ENCODE peak calls at places on chromosomes 7 and 10, in six cellular contexts. One of them, this sample, is unnamed.

GRCh38 chr7:124667312-124667711 is 98.3 kb downstream of the GPR37 start:
- DNase-seq in fibroblast of pulmonary artery: no peak
- DNase-seq in WTC11: no peak
- DNase-seq in B cell: no peak
- DNase-seq in esophagus squamous epithelium: no peak
- DNase-seq in choroid plexus epithelial cell: no peak
- DNase-seq in this sample: no peak

GRCh38 chr10:79081353-79082034 is 12.7 kb downstream of the ZMIZ1 start:
- DNase-seq in fibroblast of pulmonary artery: peak; percentile 65
- DNase-seq in WTC11: no peak
- DNase-seq in B cell: no peak
- DNase-seq in esophagus squamous epithelium: no peak
- DNase-seq in choroid plexus epithelial cell: peak; percentile 87
- DNase-seq in this sample: no peak

GRCh38 chr7:650339-651031 is 76.0 kb upstream of the DNAAF5 start:
- DNase-seq in fibroblast of pulmonary artery: no peak
- DNase-seq in WTC11: no peak
- DNase-seq in B cell: no peak
- DNase-seq in esophagus squamous epithelium: no peak
- DNase-seq in choroid plexus epithelial cell: no peak
- DNase-seq in this sample: no peak

GRCh38 chr7:91945476-91945875 is 4.8 kb downstream of the AKAP9 start:
- DNase-seq in fibroblast of pulmonary artery: peak; percentile 87
- DNase-seq in WTC11: no peak
- DNase-seq in B cell: no peak
- DNase-seq in esophagus squamous epithelium: no peak
- DNase-seq in choroid plexus epithelial cell: peak; percentile 92
- DNase-seq in this sample: no peak

GRCh38 chr10:51999089-51999488 is 299.7 kb upstream of the CSTF2T start:
- DNase-seq in fibroblast of pulmonary artery: no peak
- DNase-seq in WTC11: no peak
- DNase-seq in B cell: no peak
- DNase-seq in esophagus squamous epithelium: no peak
- DNase-seq in choroid plexus epithelial cell: no peak
- DNase-seq in this sample: no peak

GRCh38 chr7:32518534-32519140 is 23.3 kb downstream of the AVL9 start:
- DNase-seq in fibroblast of pulmonary artery: peak; percentile 61
- DNase-seq in WTC11: no peak
- DNase-seq in B cell: no peak
- DNase-seq in esophagus squamous epithelium: no peak
- DNase-seq in choroid plexus epithelial cell: peak; percentile 50
- DNase-seq in this sample: no peak

GRCh38 chr7:112876877-112877276 is 86.7 kb upstream of the TMEM168 start:
- DNase-seq in fibroblast of pulmonary artery: no peak
- DNase-seq in WTC11: no peak
- DNase-seq in B cell: no peak
- DNase-seq in esophagus squamous epithelium: no peak
- DNase-seq in choroid plexus epithelial cell: peak; percentile 33
- DNase-seq in this sample: no peak

GRCh38 chr10:78464856-78465221 is 431.2 kb downstream of the RPS24 start:
- DNase-seq in fibroblast of pulmonary artery: no peak
- DNase-seq in WTC11: no peak
- DNase-seq in B cell: no peak
- DNase-seq in esophagus squamous epithelium: no peak
- DNase-seq in choroid plexus epithelial cell: no peak
- DNase-seq in this sample: no peak

GRCh38 chr7:111855161-111855841 is 293.0 kb upstream of the IMMP2L start:
- DNase-seq in fibroblast of pulmonary artery: peak; percentile 89
- DNase-seq in WTC11: peak; percentile 25
- DNase-seq in B cell: no peak
- DNase-seq in esophagus squamous epithelium: no peak
- DNase-seq in choroid plexus epithelial cell: peak; percentile 92
- DNase-seq in this sample: peak; percentile 26

GRCh38 chr10:96829029-96829773 is 2.9 kb upstream of the LCOR start:
- DNase-seq in fibroblast of pulmonary artery: no peak
- DNase-seq in WTC11: no peak
- DNase-seq in B cell: no peak
- DNase-seq in esophagus squamous epithelium: no peak
- DNase-seq in choroid plexus epithelial cell: no peak
- DNase-seq in this sample: no peak

GRCh38 chr7:141704741-141705140 is 2.8 kb upstream of the DENND11 start:
- DNase-seq in fibroblast of pulmonary artery: no peak
- DNase-seq in WTC11: no peak
- DNase-seq in B cell: no peak
- DNase-seq in esophagus squamous epithelium: no peak
- DNase-seq in choroid plexus epithelial cell: no peak
- DNase-seq in this sample: no peak

GRCh38 chr7:630111-630511 is 96.4 kb upstream of the DNAAF5 start:
- DNase-seq in fibroblast of pulmonary artery: no peak
- DNase-seq in WTC11: no peak
- DNase-seq in B cell: no peak
- DNase-seq in esophagus squamous epithelium: no peak
- DNase-seq in choroid plexus epithelial cell: no peak
- DNase-seq in this sample: no peak

GRCh38 chr10:132493246-132493755 is 44.3 kb upstream of the INPP5A start:
- DNase-seq in fibroblast of pulmonary artery: no peak
- DNase-seq in WTC11: peak; percentile 5
- DNase-seq in B cell: no peak
- DNase-seq in esophagus squamous epithelium: no peak
- DNase-seq in choroid plexus epithelial cell: no peak
- DNase-seq in this sample: no peak

GRCh38 chr10:129935102-129935860 is 28.8 kb downstream of the EBF3 start:
- DNase-seq in fibroblast of pulmonary artery: no peak
- DNase-seq in WTC11: no peak
- DNase-seq in B cell: no peak
- DNase-seq in esophagus squamous epithelium: no peak
- DNase-seq in choroid plexus epithelial cell: no peak
- DNase-seq in this sample: no peak

GRCh38 chr10:14821635-14822375 is 16.0 kb downstream of the CDNF start:
- DNase-seq in fibroblast of pulmonary artery: no peak
- DNase-seq in WTC11: no peak
- DNase-seq in B cell: no peak
- DNase-seq in esophagus squamous epithelium: no peak
- DNase-seq in choroid plexus epithelial cell: no peak
- DNase-seq in this sample: no peak

GRCh38 chr7:82950436-82950835 is 212.2 kb downstream of the PCLO start:
- DNase-seq in fibroblast of pulmonary artery: no peak
- DNase-seq in WTC11: no peak
- DNase-seq in B cell: no peak
- DNase-seq in esophagus squamous epithelium: no peak
- DNase-seq in choroid plexus epithelial cell: no peak
- DNase-seq in this sample: no peak

GRCh38 chr7:78134256-78134655 is 335.7 kb downstream of the PHTF2 start:
- DNase-seq in fibroblast of pulmonary artery: peak; percentile 60
- DNase-seq in WTC11: no peak
- DNase-seq in B cell: no peak
- DNase-seq in esophagus squamous epithelium: no peak
- DNase-seq in choroid plexus epithelial cell: peak; percentile 63
- DNase-seq in this sample: peak; percentile 39

GRCh38 chr7:28020302-28020940 is 160.2 kb downstream of the JAZF1 start:
- DNase-seq in fibroblast of pulmonary artery: peak; percentile 89
- DNase-seq in WTC11: peak; percentile 65
- DNase-seq in B cell: peak; percentile 52
- DNase-seq in esophagus squamous epithelium: no peak
- DNase-seq in choroid plexus epithelial cell: peak; percentile 87
- DNase-seq in this sample: peak; percentile 71

GRCh38 chr7:112292162-112292561 is 85.7 kb downstream of the ZNF277 start:
- DNase-seq in fibroblast of pulmonary artery: no peak
- DNase-seq in WTC11: no peak
- DNase-seq in B cell: no peak
- DNase-seq in esophagus squamous epithelium: no peak
- DNase-seq in choroid plexus epithelial cell: no peak
- DNase-seq in this sample: no peak

GRCh38 chr7:34039033-34039432 is 133.7 kb downstream of the BMPER start:
- DNase-seq in fibroblast of pulmonary artery: no peak
- DNase-seq in WTC11: no peak
- DNase-seq in B cell: no peak
- DNase-seq in esophagus squamous epithelium: no peak
- DNase-seq in choroid plexus epithelial cell: no peak
- DNase-seq in this sample: no peak

GRCh38 chr10:9789996-9790395 is 1227.7 kb upstream of the CELF2 start:
- DNase-seq in fibroblast of pulmonary artery: no peak
- DNase-seq in WTC11: no peak
- DNase-seq in B cell: no peak
- DNase-seq in esophagus squamous epithelium: no peak
- DNase-seq in choroid plexus epithelial cell: no peak
- DNase-seq in this sample: no peak

GRCh38 chr7:66188645-66189044 is 16.5 kb upstream of the TPST1 start:
- DNase-seq in fibroblast of pulmonary artery: no peak
- DNase-seq in WTC11: no peak
- DNase-seq in B cell: no peak
- DNase-seq in esophagus squamous epithelium: no peak
- DNase-seq in choroid plexus epithelial cell: no peak
- DNase-seq in this sample: no peak

GRCh38 chr10:3606309-3606708 is 178.7 kb downstream of the KLF6 start:
- DNase-seq in fibroblast of pulmonary artery: no peak
- DNase-seq in WTC11: no peak
- DNase-seq in B cell: no peak
- DNase-seq in esophagus squamous epithelium: no peak
- DNase-seq in choroid plexus epithelial cell: no peak
- DNase-seq in this sample: no peak

GRCh38 chr7:50824882-50825281 is 42.2 kb upstream of the GRB10 start:
- DNase-seq in fibroblast of pulmonary artery: no peak
- DNase-seq in WTC11: no peak
- DNase-seq in B cell: no peak
- DNase-seq in esophagus squamous epithelium: no peak
- DNase-seq in choroid plexus epithelial cell: no peak
- DNase-seq in this sample: no peak

GRCh38 chr7:50828801-50829200 is 46.1 kb upstream of the GRB10 start:
- DNase-seq in fibroblast of pulmonary artery: no peak
- DNase-seq in WTC11: no peak
- DNase-seq in B cell: no peak
- DNase-seq in esophagus squamous epithelium: no peak
- DNase-seq in choroid plexus epithelial cell: no peak
- DNase-seq in this sample: no peak

GRCh38 chr7:50822716-50823115 is 40.0 kb upstream of the GRB10 start:
- DNase-seq in fibroblast of pulmonary artery: peak; percentile 50
- DNase-seq in WTC11: no peak
- DNase-seq in B cell: no peak
- DNase-seq in esophagus squamous epithelium: no peak
- DNase-seq in choroid plexus epithelial cell: no peak
- DNase-seq in this sample: no peak

GRCh38 chr7:50827281-50827680 is 44.6 kb upstream of the GRB10 start:
- DNase-seq in fibroblast of pulmonary artery: no peak
- DNase-seq in WTC11: no peak
- DNase-seq in B cell: no peak
- DNase-seq in esophagus squamous epithelium: no peak
- DNase-seq in choroid plexus epithelial cell: no peak
- DNase-seq in this sample: no peak

DNA sequence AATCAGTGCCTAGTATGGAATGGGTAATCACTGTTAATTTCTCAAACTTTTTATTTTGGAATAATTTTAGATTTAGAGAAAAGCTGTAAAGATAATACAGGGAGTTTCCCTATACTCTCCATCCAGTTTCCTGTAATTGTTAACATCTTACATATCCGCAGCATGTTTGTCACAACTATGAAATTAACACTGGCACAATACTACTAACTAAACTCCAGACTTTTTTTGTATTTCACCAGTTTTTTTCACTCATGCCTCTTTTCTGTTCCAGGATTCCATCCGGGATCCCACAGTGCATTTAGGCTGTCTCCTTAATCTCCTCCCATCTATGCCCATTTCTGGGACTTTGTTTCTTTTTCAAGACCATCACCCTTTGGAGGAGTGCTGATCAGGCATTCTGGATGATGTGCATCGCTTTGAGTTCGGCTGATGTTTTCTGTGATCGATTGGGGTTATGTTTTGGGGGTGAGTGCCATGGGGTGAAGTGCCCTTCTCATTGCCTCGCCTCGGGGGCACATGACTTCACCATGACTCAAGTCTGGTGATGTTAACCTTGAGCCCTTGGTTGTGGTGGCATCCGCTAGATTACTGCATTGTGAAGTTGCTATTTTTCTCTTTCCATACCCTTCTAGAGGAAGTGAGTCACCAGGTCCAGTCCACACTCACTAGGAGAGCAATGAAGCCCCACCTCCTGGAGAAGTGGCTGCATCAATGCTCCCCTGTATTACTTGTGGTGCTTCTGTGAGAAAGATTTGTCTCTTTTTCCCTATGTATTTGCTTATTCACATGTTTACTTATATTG is 43.9 kb upstream of the GRB10 start:
- DNase-seq in fibroblast of pulmonary artery: peak; percentile 86
- DNase-seq in WTC11: no peak
- DNase-seq in B cell: no peak
- DNase-seq in esophagus squamous epithelium: no peak
- DNase-seq in choroid plexus epithelial cell: peak; percentile 84
- DNase-seq in this sample: no peak
- TF ChIP-seq CTCF in fibroblast of pulmonary artery: peak; percentile 31
- TF ChIP-seq CTCF in WTC11: no peak
- TF ChIP-seq CTCF in B cell: no peak
- TF ChIP-seq CTCF in esophagus squamous epithelium: no peak
- TF ChIP-seq CTCF in choroid plexus epithelial cell: peak; percentile 42
- TF ChIP-seq CTCF in this sample: no peak

GRCh38 chr10:69064762-69065328 is 23.1 kb upstream of the SRGN start:
- DNase-seq in fibroblast of pulmonary artery: no peak
- DNase-seq in WTC11: no peak
- DNase-seq in B cell: no peak
- DNase-seq in esophagus squamous epithelium: no peak
- DNase-seq in choroid plexus epithelial cell: peak; percentile 39
- DNase-seq in this sample: no peak
- TF ChIP-seq CTCF in fibroblast of pulmonary artery: no peak
- TF ChIP-seq CTCF in WTC11: no peak
- TF ChIP-seq CTCF in B cell: no peak
- TF ChIP-seq CTCF in esophagus squamous epithelium: no peak
- TF ChIP-seq CTCF in choroid plexus epithelial cell: no peak
- TF ChIP-seq CTCF in this sample: no peak

GRCh38 chr10:81414038-81414437 is 461.0 kb upstream of the NRG3 start:
- DNase-seq in fibroblast of pulmonary artery: no peak
- DNase-seq in WTC11: peak; percentile 61
- DNase-seq in B cell: no peak
- DNase-seq in esophagus squamous epithelium: no peak
- DNase-seq in choroid plexus epithelial cell: no peak
- DNase-seq in this sample: no peak
- TF ChIP-seq CTCF in fibroblast of pulmonary artery: no peak
- TF ChIP-seq CTCF in WTC11: peak; percentile 28
- TF ChIP-seq CTCF in B cell: no peak
- TF ChIP-seq CTCF in esophagus squamous epithelium: no peak
- TF ChIP-seq CTCF in choroid plexus epithelial cell: no peak
- TF ChIP-seq CTCF in this sample: no peak

DNA sequence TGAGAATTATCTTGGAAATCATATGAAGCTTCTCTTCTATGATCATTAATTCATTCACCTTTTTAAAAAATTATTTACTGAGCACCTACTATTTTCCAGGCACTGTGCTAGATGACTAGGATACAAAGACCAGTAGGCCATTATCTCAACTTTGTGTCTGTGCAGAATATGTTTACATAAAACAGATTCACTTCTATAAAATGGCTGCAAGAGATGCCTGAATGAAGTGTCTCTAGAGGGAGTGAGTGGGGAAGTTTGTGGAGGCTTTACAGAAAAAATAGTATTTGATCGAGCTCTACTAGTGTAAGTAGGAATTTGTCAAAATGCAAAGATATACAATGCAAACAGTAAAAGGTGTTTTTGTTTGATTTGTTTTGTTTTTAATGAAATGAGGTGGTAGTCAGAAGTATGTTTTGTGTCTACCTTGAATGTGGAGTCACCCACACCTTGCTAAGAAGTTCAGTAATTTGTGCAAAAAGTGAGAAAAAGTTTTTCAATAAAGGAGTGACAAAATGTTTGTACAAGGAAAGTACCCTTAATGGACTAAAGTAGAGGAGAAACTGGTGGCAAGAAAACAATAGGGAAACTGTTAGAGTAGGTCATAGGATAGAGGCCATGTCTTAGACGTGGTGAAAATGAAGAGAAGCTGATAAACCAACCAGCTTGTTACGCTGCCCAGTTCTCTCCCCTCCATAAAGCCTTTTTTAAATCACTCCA is 125.5 kb downstream of the KCND2 start:
- DNase-seq in fibroblast of pulmonary artery: no peak
- DNase-seq in WTC11: no peak
- DNase-seq in B cell: no peak
- DNase-seq in esophagus squamous epithelium: no peak
- DNase-seq in choroid plexus epithelial cell: no peak
- DNase-seq in this sample: no peak
- TF ChIP-seq CTCF in fibroblast of pulmonary artery: no peak
- TF ChIP-seq CTCF in WTC11: no peak
- TF ChIP-seq CTCF in B cell: no peak
- TF ChIP-seq CTCF in esophagus squamous epithelium: no peak
- TF ChIP-seq CTCF in choroid plexus epithelial cell: no peak
- TF ChIP-seq CTCF in this sample: peak; percentile 8

This sample was measured in GM10248.